ENCODE peak calls at places on chromosomes 6 and 20, in seven cellular contexts. One of them, this sample, is unnamed.

GRCh38 chr6:31763617-31763940 is 1.1 kb downstream of the SAPCD1 start:
- DNase-seq in NCI-H146: no peak
- DNase-seq in HTR-8/SVneo: peak
- DNase-seq in H54: peak
- DNase-seq in putamen: no peak
- DNase-seq in T-cell: no peak
- DNase-seq in NCI-H1436: no peak
- DNase-seq in this sample: no peak

GRCh38 chr6:112214749-112215269 is 39.6 kb downstream of the LAMA4 start:
- DNase-seq in T-cell: no peak
- DNase-seq in putamen: no peak
- DNase-seq in NCI-H1436: no peak
- DNase-seq in H54: no peak
- DNase-seq in HTR-8/SVneo: no peak
- DNase-seq in NCI-H146: peak
- DNase-seq in this sample: no peak

GRCh38 chr20:46332373-46333135 is 24.3 kb upstream of the CDH22 start:
- DNase-seq in putamen: no peak
- DNase-seq in T-cell: no peak
- DNase-seq in H54: no peak
- DNase-seq in HTR-8/SVneo: no peak
- DNase-seq in NCI-H146: no peak
- DNase-seq in NCI-H1436: no peak
- DNase-seq in this sample: no peak

GRCh38 chr6:41694815-41695536 is 40.4 kb downstream of the TFEB start:
- DNase-seq in HTR-8/SVneo: no peak
- DNase-seq in NCI-H1436: no peak
- DNase-seq in NCI-H146: no peak
- DNase-seq in putamen: no peak
- DNase-seq in T-cell: no peak
- DNase-seq in H54: no peak
- DNase-seq in this sample: no peak

GRCh38 chr20:33209789-33210188 is 7.4 kb upstream of the BPIFA3 start:
- DNase-seq in putamen: peak
- DNase-seq in HTR-8/SVneo: peak
- DNase-seq in NCI-H1436: no peak
- DNase-seq in H54: peak
- DNase-seq in T-cell: no peak
- DNase-seq in NCI-H146: no peak
- DNase-seq in this sample: peak

GRCh38 chr20:40813213-40813510 is 124.1 kb upstream of the MAFB start:
- DNase-seq in NCI-H1436: no peak
- DNase-seq in T-cell: no peak
- DNase-seq in NCI-H146: no peak
- DNase-seq in H54: no peak
- DNase-seq in HTR-8/SVneo: no peak
- DNase-seq in putamen: no peak
- DNase-seq in this sample: no peak

GRCh38 chr6:36933102-36933501 is 21.4 kb upstream of the PI16 start:
- DNase-seq in HTR-8/SVneo: peak
- DNase-seq in putamen: no peak
- DNase-seq in NCI-H146: no peak
- DNase-seq in T-cell: no peak
- DNase-seq in H54: no peak
- DNase-seq in NCI-H1436: no peak
- DNase-seq in this sample: no peak

GRCh38 chr6:51514396-51515051 is 572.9 kb downstream of the PKHD1 start:
- DNase-seq in NCI-H1436: no peak
- DNase-seq in NCI-H146: no peak
- DNase-seq in H54: no peak
- DNase-seq in putamen: no peak
- DNase-seq in HTR-8/SVneo: no peak
- DNase-seq in T-cell: no peak
- DNase-seq in this sample: no peak

GRCh38 chr20:57693002-57693582 is 16.7 kb downstream of the PMEPA1 start:
- DNase-seq in HTR-8/SVneo: no peak
- DNase-seq in T-cell: no peak
- DNase-seq in H54: no peak
- DNase-seq in putamen: no peak
- DNase-seq in NCI-H1436: no peak
- DNase-seq in NCI-H146: peak
- DNase-seq in this sample: no peak

GRCh38 chr6:158262755-158263154 is 49.5 kb upstream of the TULP4 start:
- DNase-seq in HTR-8/SVneo: no peak
- DNase-seq in T-cell: no peak
- DNase-seq in NCI-H146: no peak
- DNase-seq in putamen: no peak
- DNase-seq in H54: no peak
- DNase-seq in NCI-H1436: no peak
- DNase-seq in this sample: no peak

GRCh38 chr6:98657764-98658163 is 176.6 kb upstream of the POU3F2 start:
- DNase-seq in H54: no peak
- DNase-seq in putamen: no peak
- DNase-seq in NCI-H146: no peak
- DNase-seq in T-cell: no peak
- DNase-seq in NCI-H1436: no peak
- DNase-seq in HTR-8/SVneo: no peak
- DNase-seq in this sample: no peak

GRCh38 chr6:132499757-132500156 is 13.2 kb downstream of the STX7 start:
- DNase-seq in T-cell: no peak
- DNase-seq in NCI-H1436: no peak
- DNase-seq in putamen: no peak
- DNase-seq in NCI-H146: no peak
- DNase-seq in H54: no peak
- DNase-seq in HTR-8/SVneo: no peak
- DNase-seq in this sample: no peak

GRCh38 chr20:23268792-23269354 is 81.7 kb upstream of the NXT1 start:
- DNase-seq in H54: no peak
- DNase-seq in NCI-H146: no peak
- DNase-seq in NCI-H1436: no peak
- DNase-seq in HTR-8/SVneo: no peak
- DNase-seq in T-cell: no peak
- DNase-seq in putamen: no peak
- DNase-seq in this sample: no peak

GRCh38 chr6:7939864-7940228 is 29.3 kb upstream of the TXNDC5 start:
- DNase-seq in putamen: no peak
- DNase-seq in NCI-H146: no peak
- DNase-seq in T-cell: no peak
- DNase-seq in NCI-H1436: no peak
- DNase-seq in HTR-8/SVneo: no peak
- DNase-seq in H54: no peak
- DNase-seq in this sample: no peak

GRCh38 chr6:127900935-127901334 is at the start of gene THEMIS:
- DNase-seq in H54: no peak
- DNase-seq in HTR-8/SVneo: no peak
- DNase-seq in T-cell: peak
- DNase-seq in NCI-H146: no peak
- DNase-seq in putamen: no peak
- DNase-seq in NCI-H1436: no peak
- DNase-seq in this sample: no peak

GRCh38 chr6:20808984-20809383 is 274.7 kb downstream of the CDKAL1 start:
- DNase-seq in T-cell: no peak
- DNase-seq in putamen: no peak
- DNase-seq in HTR-8/SVneo: no peak
- DNase-seq in H54: no peak
- DNase-seq in NCI-H1436: no peak
- DNase-seq in NCI-H146: no peak
- DNase-seq in this sample: no peak

GRCh38 chr6:90765491-90765890 is 178.6 kb upstream of the MAP3K7 start:
- DNase-seq in putamen: no peak
- DNase-seq in H54: no peak
- DNase-seq in T-cell: no peak
- DNase-seq in HTR-8/SVneo: no peak
- DNase-seq in NCI-H1436: no peak
- DNase-seq in NCI-H146: no peak
- DNase-seq in this sample: no peak

GRCh38 chr6:122268394-122268793 is 131.1 kb upstream of the HSF2 start:
- DNase-seq in H54: no peak
- DNase-seq in NCI-H146: no peak
- DNase-seq in T-cell: no peak
- DNase-seq in putamen: no peak
- DNase-seq in NCI-H1436: no peak
- DNase-seq in HTR-8/SVneo: no peak
- DNase-seq in this sample: no peak

GRCh38 chr6:150683320-150683719 is 83.6 kb downstream of the PLEKHG1 start:
- DNase-seq in HTR-8/SVneo: no peak
- DNase-seq in NCI-H1436: no peak
- DNase-seq in H54: no peak
- DNase-seq in putamen: no peak
- DNase-seq in NCI-H146: no peak
- DNase-seq in T-cell: no peak
- DNase-seq in this sample: peak

GRCh38 chr6:130617658-130618057 is 209.5 kb upstream of the SMLR1 start:
- DNase-seq in NCI-H1436: no peak
- DNase-seq in H54: no peak
- DNase-seq in T-cell: no peak
- DNase-seq in NCI-H146: no peak
- DNase-seq in putamen: no peak
- DNase-seq in HTR-8/SVneo: no peak
- DNase-seq in this sample: no peak

GRCh38 chr20:50789968-50790650 is 4.8 kb upstream of the BCAS4 start:
- DNase-seq in T-cell: no peak
- DNase-seq in H54: no peak
- DNase-seq in NCI-H146: no peak
- DNase-seq in HTR-8/SVneo: no peak
- DNase-seq in putamen: no peak
- DNase-seq in NCI-H1436: no peak
- DNase-seq in this sample: no peak

GRCh38 chr6:49912193-49912592 is 45.9 kb upstream of the CRISP1 start:
- DNase-seq in putamen: no peak
- DNase-seq in NCI-H146: no peak
- DNase-seq in T-cell: no peak
- DNase-seq in HTR-8/SVneo: no peak
- DNase-seq in H54: no peak
- DNase-seq in NCI-H1436: no peak
- DNase-seq in this sample: no peak

GRCh38 chr20:35010405-35011192 is 54.9 kb downstream of the MYH7B start:
- DNase-seq in T-cell: no peak
- DNase-seq in NCI-H146: no peak
- DNase-seq in H54: no peak
- DNase-seq in HTR-8/SVneo: no peak
- DNase-seq in putamen: no peak
- DNase-seq in NCI-H1436: no peak
- DNase-seq in this sample: peak

GRCh38 chr6:165676435-165677068 is 13.5 kb upstream of the PDE10A start:
- DNase-seq in NCI-H1436: no peak
- DNase-seq in HTR-8/SVneo: no peak
- DNase-seq in putamen: no peak
- DNase-seq in T-cell: no peak
- DNase-seq in NCI-H146: no peak
- DNase-seq in H54: peak
- DNase-seq in this sample: peak

GRCh38 chr6:132520953-132521352 is 8.0 kb upstream of the STX7 start:
- DNase-seq in NCI-H146: no peak
- DNase-seq in NCI-H1436: no peak
- DNase-seq in H54: no peak
- DNase-seq in HTR-8/SVneo: no peak
- DNase-seq in putamen: no peak
- DNase-seq in T-cell: no peak
- DNase-seq in this sample: no peak

GRCh38 chr6:26327450-26328264 is 37.3 kb upstream of the BTN3A2 start:
- DNase-seq in NCI-H146: peak
- DNase-seq in T-cell: peak
- DNase-seq in H54: no peak
- DNase-seq in HTR-8/SVneo: no peak
- DNase-seq in NCI-H1436: no peak
- DNase-seq in putamen: peak
- DNase-seq in this sample: no peak

GRCh38 chr20:63573739-63574131 is 304 bp downstream of the HELZ2 start:
- DNase-seq in T-cell: no peak
- DNase-seq in putamen: no peak
- DNase-seq in H54: no peak
- DNase-seq in NCI-H1436: no peak
- DNase-seq in NCI-H146: no peak
- DNase-seq in HTR-8/SVneo: peak
- DNase-seq in this sample: no peak

GRCh38 chr6:163998496-163998895 is 584.0 kb downstream of the QKI start:
- DNase-seq in HTR-8/SVneo: no peak
- DNase-seq in H54: no peak
- DNase-seq in putamen: no peak
- DNase-seq in T-cell: no peak
- DNase-seq in NCI-H1436: no peak
- DNase-seq in NCI-H146: no peak
- DNase-seq in this sample: no peak

GRCh38 chr6:111478749-111479148 is 4.3 kb downstream of the REV3L start:
- DNase-seq in NCI-H1436: no peak
- DNase-seq in H54: no peak
- DNase-seq in NCI-H146: peak
- DNase-seq in HTR-8/SVneo: no peak
- DNase-seq in putamen: peak
- DNase-seq in T-cell: no peak
- DNase-seq in this sample: no peak

GRCh38 chr6:85452441-85452881 is 2.6 kb downstream of the NT5E start:
- DNase-seq in NCI-H1436: no peak
- DNase-seq in NCI-H146: no peak
- DNase-seq in H54: no peak
- DNase-seq in HTR-8/SVneo: no peak
- DNase-seq in putamen: no peak
- DNase-seq in T-cell: no peak
- DNase-seq in this sample: no peak

GRCh38 chr6:42507901-42508300 is 55.9 kb upstream of the UBR2 start:
- DNase-seq in H54: no peak
- DNase-seq in T-cell: no peak
- DNase-seq in NCI-H146: no peak
- DNase-seq in NCI-H1436: no peak
- DNase-seq in putamen: no peak
- DNase-seq in HTR-8/SVneo: no peak
- DNase-seq in this sample: no peak

GRCh38 chr6:132937466-132937906 is 123.1 kb downstream of the RPS12 start:
- DNase-seq in NCI-H1436: peak
- DNase-seq in NCI-H146: peak
- DNase-seq in H54: peak
- DNase-seq in T-cell: no peak
- DNase-seq in HTR-8/SVneo: peak
- DNase-seq in putamen: peak
- DNase-seq in this sample: peak

GRCh38 chr20:36541227-36542018 is at the start of gene MYL9:
- DNase-seq in NCI-H1436: no peak
- DNase-seq in NCI-H146: peak
- DNase-seq in HTR-8/SVneo: peak
- DNase-seq in T-cell: no peak
- DNase-seq in H54: peak
- DNase-seq in putamen: no peak
- DNase-seq in this sample: peak

GRCh38 chr6:113879186-113880096 is 22.3 kb downstream of the MARCKS start:
- DNase-seq in NCI-H146: peak
- DNase-seq in NCI-H1436: peak
- DNase-seq in H54: no peak
- DNase-seq in putamen: peak
- DNase-seq in T-cell: no peak
- DNase-seq in HTR-8/SVneo: peak
- DNase-seq in this sample: peak

GRCh38 chr20:63532449-63532971 is 4.7 kb downstream of the PTK6 start:
- DNase-seq in H54: no peak
- DNase-seq in NCI-H1436: no peak
- DNase-seq in NCI-H146: no peak
- DNase-seq in HTR-8/SVneo: no peak
- DNase-seq in T-cell: no peak
- DNase-seq in putamen: no peak
- DNase-seq in this sample: peak

GRCh38 chr20:57881466-57882405 is 171.9 kb upstream of the PMEPA1 start:
- DNase-seq in T-cell: no peak
- DNase-seq in NCI-H146: peak
- DNase-seq in H54: no peak
- DNase-seq in NCI-H1436: no peak
- DNase-seq in HTR-8/SVneo: no peak
- DNase-seq in putamen: no peak
- DNase-seq in this sample: no peak

GRCh38 chr6:159715168-159715567 is 12.1 kb upstream of the WTAP start:
- DNase-seq in NCI-H1436: no peak
- DNase-seq in HTR-8/SVneo: no peak
- DNase-seq in H54: no peak
- DNase-seq in T-cell: no peak
- DNase-seq in putamen: no peak
- DNase-seq in NCI-H146: no peak
- DNase-seq in this sample: no peak

GRCh38 chr20:4406627-4407026 is 315.1 kb upstream of the PRND start:
- DNase-seq in H54: no peak
- DNase-seq in T-cell: no peak
- DNase-seq in putamen: peak
- DNase-seq in NCI-H146: no peak
- DNase-seq in HTR-8/SVneo: peak
- DNase-seq in NCI-H1436: no peak
- DNase-seq in this sample: no peak